ENCODE peak calls at places on chromosomes 5 and 9, in five cellular contexts. One of them, this sample, is unnamed.

GRCh38 chr5:166582416-166582815 is 1709.0 kb upstream of the WWC1 start:
- DNase-seq in IMR-90: no peak
- DNase-seq in A673: no peak
- DNase-seq in AG04450: no peak
- DNase-seq in transverse colon: no peak
- DNase-seq in this sample: no peak

GRCh38 chr9:86948153-86948929 is 1.0 kb upstream of the GAS1 start:
- DNase-seq in AG04450: peak
- DNase-seq in transverse colon: peak
- DNase-seq in A673: peak
- DNase-seq in IMR-90: peak
- DNase-seq in this sample: peak

GRCh38 chr9:129550199-129550839 is 70.6 kb downstream of the C9orf50 start:
- DNase-seq in A673: peak
- DNase-seq in transverse colon: peak
- DNase-seq in IMR-90: peak
- DNase-seq in AG04450: no peak
- DNase-seq in this sample: peak

GRCh38 chr9:16247188-16247875 is 623.1 kb downstream of the BNC2 start:
- DNase-seq in AG04450: no peak
- DNase-seq in A673: no peak
- DNase-seq in IMR-90: peak
- DNase-seq in transverse colon: no peak
- DNase-seq in this sample: peak

GRCh38 chr5:144230806-144231205 is 60.1 kb downstream of the KCTD16 start:
- DNase-seq in AG04450: no peak
- DNase-seq in A673: no peak
- DNase-seq in IMR-90: no peak
- DNase-seq in transverse colon: peak
- DNase-seq in this sample: no peak

GRCh38 chr5:35319231-35320002 is 89.1 kb upstream of the PRLR start:
- DNase-seq in IMR-90: peak
- DNase-seq in transverse colon: peak
- DNase-seq in AG04450: no peak
- DNase-seq in A673: peak
- DNase-seq in this sample: peak

GRCh38 chr9:22401671-22402070 is 45.0 kb upstream of the DMRTA1 start:
- DNase-seq in IMR-90: no peak
- DNase-seq in AG04450: no peak
- DNase-seq in transverse colon: no peak
- DNase-seq in A673: no peak
- DNase-seq in this sample: peak

GRCh38 chr9:6498982-6499381 is 86.0 kb downstream of the UHRF2 start:
- DNase-seq in IMR-90: peak
- DNase-seq in transverse colon: no peak
- DNase-seq in A673: no peak
- DNase-seq in AG04450: peak
- DNase-seq in this sample: peak

GRCh38 chr9:123326030-123326586 is 29.9 kb upstream of the CRB2 start:
- DNase-seq in transverse colon: no peak
- DNase-seq in AG04450: no peak
- DNase-seq in IMR-90: no peak
- DNase-seq in A673: no peak
- DNase-seq in this sample: no peak

GRCh38 chr9:126517751-126518261 is 95.9 kb upstream of the LMX1B start:
- DNase-seq in IMR-90: no peak
- DNase-seq in AG04450: no peak
- DNase-seq in transverse colon: no peak
- DNase-seq in A673: no peak
- DNase-seq in this sample: no peak

GRCh38 chr5:160118349-160119141 is 705 bp downstream of the PWWP2A start:
- DNase-seq in A673: peak
- DNase-seq in AG04450: no peak
- DNase-seq in IMR-90: no peak
- DNase-seq in transverse colon: peak
- DNase-seq in this sample: no peak

GRCh38 chr9:5446451-5447236 is 3.7 kb upstream of the CD274 start:
- DNase-seq in IMR-90: peak
- DNase-seq in AG04450: no peak
- DNase-seq in transverse colon: no peak
- DNase-seq in A673: no peak
- DNase-seq in this sample: no peak

GRCh38 chr9:113953541-113953940 is 77.4 kb downstream of the ZNF618 start:
- DNase-seq in IMR-90: peak
- DNase-seq in AG04450: no peak
- DNase-seq in transverse colon: no peak
- DNase-seq in A673: no peak
- DNase-seq in this sample: peak

GRCh38 chr5:138243794-138244193 is 30.6 kb downstream of the GFRA3 start:
- DNase-seq in A673: no peak
- DNase-seq in transverse colon: no peak
- DNase-seq in IMR-90: no peak
- DNase-seq in AG04450: no peak
- DNase-seq in this sample: no peak

GRCh38 chr5:177421046-177421798 is 5.3 kb upstream of the GRK6 start:
- DNase-seq in transverse colon: no peak
- DNase-seq in AG04450: no peak
- DNase-seq in A673: no peak
- DNase-seq in IMR-90: peak
- DNase-seq in this sample: no peak

GRCh38 chr9:87428659-87429058 is 69.0 kb upstream of the DAPK1 start:
- DNase-seq in A673: no peak
- DNase-seq in AG04450: no peak
- DNase-seq in transverse colon: no peak
- DNase-seq in IMR-90: no peak
- DNase-seq in this sample: no peak

GRCh38 chr9:121935744-121936143 is 157.4 kb downstream of the TTLL11 start:
- DNase-seq in transverse colon: no peak
- DNase-seq in IMR-90: no peak
- DNase-seq in A673: no peak
- DNase-seq in AG04450: no peak
- DNase-seq in this sample: no peak

GRCh38 chr5:3392306-3392939 is 203.2 kb upstream of the IRX1 start:
- DNase-seq in AG04450: no peak
- DNase-seq in IMR-90: no peak
- DNase-seq in transverse colon: no peak
- DNase-seq in A673: peak
- DNase-seq in this sample: no peak

DNA sequence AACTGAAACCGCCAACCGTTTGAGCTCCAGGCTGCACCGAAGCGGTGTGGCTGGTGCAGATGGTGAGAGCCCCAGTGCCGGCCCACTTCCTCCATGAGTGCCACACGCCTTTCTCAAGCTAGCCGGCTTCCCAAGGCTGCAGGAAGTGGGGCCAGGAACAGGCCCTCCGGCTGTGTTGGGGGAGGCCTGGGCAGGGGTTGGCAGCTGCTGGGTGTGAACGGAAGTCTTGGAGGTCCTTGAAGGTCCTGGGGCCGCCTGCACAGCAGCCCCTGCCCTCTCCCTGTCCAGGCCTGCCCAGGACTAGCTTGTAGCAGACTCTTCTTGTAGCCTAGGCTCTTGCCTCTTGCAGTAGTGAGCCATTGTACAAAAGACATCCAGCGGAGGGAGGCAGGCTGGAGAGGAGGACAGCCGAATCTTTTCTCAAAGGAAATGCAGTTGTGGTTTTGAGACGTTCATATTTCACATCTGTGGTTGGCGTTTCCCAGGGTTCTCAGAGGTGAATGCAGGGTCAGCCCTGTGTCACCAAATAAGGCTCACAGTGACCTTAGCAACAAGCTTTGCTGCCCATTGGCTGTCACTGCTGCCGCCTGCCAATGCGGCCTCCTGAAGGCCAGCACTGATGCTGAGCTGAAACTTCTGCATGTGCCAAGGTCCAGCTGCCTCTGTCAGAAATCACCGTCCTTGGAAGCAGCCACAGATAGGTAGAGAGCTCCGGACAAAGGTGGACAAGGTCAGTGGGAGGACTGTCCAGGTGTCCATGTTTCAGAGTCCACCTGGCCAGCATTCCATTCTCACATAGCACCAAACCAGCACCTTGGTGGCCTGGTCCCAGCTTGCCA is 23.9 kb downstream of the IRF1 start:
- DNase-seq in AG04450: no peak
- DNase-seq in transverse colon: peak
- DNase-seq in A673: no peak
- DNase-seq in IMR-90: peak
- DNase-seq in this sample: peak
- H3K4me3 ChIP-seq in AG04450: no peak
- H3K4me3 ChIP-seq in transverse colon: no peak
- H3K4me3 ChIP-seq in A673: no peak
- H3K4me3 ChIP-seq in IMR-90: no peak
- H3K4me3 ChIP-seq in this sample: no peak

GRCh38 chr5:133236541-133236951 is 184.7 kb downstream of the HSPA4 start:
- DNase-seq in IMR-90: no peak
- DNase-seq in A673: no peak
- DNase-seq in transverse colon: no peak
- DNase-seq in AG04450: no peak
- DNase-seq in this sample: no peak
- TF ChIP-seq CTCF in IMR-90: no peak
- TF ChIP-seq CTCF in A673: no peak
- TF ChIP-seq CTCF in transverse colon: no peak
- TF ChIP-seq CTCF in AG04450: no peak
- TF ChIP-seq CTCF in this sample: no peak

DNA sequence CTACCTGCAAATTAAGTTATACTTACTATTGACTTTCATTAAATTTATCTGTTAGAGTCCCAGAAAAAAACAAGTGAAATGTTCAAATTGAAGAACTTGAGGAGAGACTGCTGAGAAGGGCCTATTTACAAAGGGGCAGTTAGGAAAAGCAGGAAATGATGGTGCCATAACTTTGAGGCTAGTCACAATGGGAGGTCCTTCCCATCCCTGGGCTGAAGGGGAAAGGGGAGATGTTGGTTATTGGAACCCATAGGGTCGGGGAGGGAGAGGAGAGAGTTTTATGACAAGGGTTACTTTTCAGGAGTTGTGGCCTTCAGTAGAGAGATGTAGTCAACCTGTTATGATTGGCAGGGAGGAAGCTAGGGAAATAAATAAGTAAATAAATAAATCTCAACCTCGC is 169.1 kb downstream of the DMRT2 start:
- DNase-seq in AG04450: no peak
- DNase-seq in A673: no peak
- DNase-seq in transverse colon: no peak
- DNase-seq in IMR-90: peak
- DNase-seq in this sample: no peak
- H3K4me3 ChIP-seq in AG04450: no peak
- H3K4me3 ChIP-seq in A673: no peak
- H3K4me3 ChIP-seq in transverse colon: no peak
- H3K4me3 ChIP-seq in IMR-90: no peak
- H3K4me3 ChIP-seq in this sample: no peak

DNA sequence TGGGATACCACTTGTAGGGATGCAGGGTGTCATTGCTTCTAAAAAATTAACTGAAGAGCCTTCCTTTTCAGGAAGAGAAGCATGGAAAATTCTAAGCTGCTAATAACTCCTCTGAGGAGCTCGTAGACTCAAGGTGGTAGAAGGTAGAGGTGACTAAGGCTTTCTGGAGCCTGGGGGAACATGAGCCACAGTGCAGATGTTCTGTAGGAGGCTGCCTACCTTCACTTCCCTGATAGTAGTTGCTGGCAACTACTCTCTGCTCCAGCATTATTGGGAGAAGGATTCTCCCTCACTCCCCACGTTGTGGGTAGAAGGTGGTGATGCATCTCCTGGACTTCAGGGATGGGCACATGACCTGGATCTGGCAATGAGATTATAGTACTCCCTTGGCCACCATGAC is 86.7 kb upstream of the STARD4 start:
- DNase-seq in A673: no peak
- DNase-seq in transverse colon: no peak
- DNase-seq in IMR-90: no peak
- DNase-seq in AG04450: no peak
- DNase-seq in this sample: no peak
- TF ChIP-seq CTCF in A673: no peak
- TF ChIP-seq CTCF in transverse colon: no peak
- TF ChIP-seq CTCF in IMR-90: no peak
- TF ChIP-seq CTCF in AG04450: no peak
- TF ChIP-seq CTCF in this sample: no peak

GRCh38 chr5:30839956-30840355 is 353.5 kb upstream of the CDH6 start:
- DNase-seq in AG04450: no peak
- DNase-seq in transverse colon: no peak
- DNase-seq in A673: no peak
- DNase-seq in IMR-90: no peak
- DNase-seq in this sample: no peak

DNA sequence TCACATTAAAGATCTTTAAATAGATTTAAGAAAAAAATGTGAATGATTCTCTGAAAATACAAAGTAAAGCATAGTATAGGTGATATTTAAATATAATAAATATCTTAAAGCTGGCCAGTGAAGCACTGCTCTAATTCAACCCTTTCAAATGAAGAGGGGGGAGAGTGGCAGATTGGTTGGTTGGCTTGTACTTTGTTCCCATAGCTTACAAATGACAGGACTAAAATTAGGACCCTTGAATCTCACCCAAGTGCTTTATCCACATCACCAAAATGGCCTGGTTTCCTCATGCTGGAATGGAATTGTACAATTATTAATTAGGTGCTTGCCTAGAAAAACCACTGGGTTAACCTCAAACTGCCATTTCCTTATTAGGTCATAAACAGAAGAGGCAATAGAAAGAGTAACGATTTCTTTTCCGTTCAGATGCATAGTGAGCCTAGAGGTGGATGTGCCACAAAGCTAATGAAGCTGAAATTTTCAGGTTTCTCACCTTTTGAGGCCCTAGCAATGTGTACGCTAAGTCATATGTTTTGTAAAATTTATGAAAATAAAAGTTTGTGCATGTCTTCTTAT is 354.5 kb upstream of the CDH6 start:
- DNase-seq in A673: no peak
- DNase-seq in IMR-90: peak
- DNase-seq in transverse colon: no peak
- DNase-seq in AG04450: no peak
- DNase-seq in this sample: peak
- H3K4me3 ChIP-seq in A673: no peak
- H3K4me3 ChIP-seq in IMR-90: no peak
- H3K4me3 ChIP-seq in transverse colon: no peak
- H3K4me3 ChIP-seq in AG04450: no peak
- H3K4me3 ChIP-seq in this sample: no peak

GRCh38 chr9:134913713-134914500 is 3.8 kb downstream of the FCN1 start:
- DNase-seq in A673: no peak
- DNase-seq in IMR-90: no peak
- DNase-seq in AG04450: no peak
- DNase-seq in transverse colon: no peak
- DNase-seq in this sample: no peak
- TF ChIP-seq CTCF in A673: no peak
- TF ChIP-seq CTCF in IMR-90: no peak
- TF ChIP-seq CTCF in AG04450: no peak
- TF ChIP-seq CTCF in transverse colon: no peak
- TF ChIP-seq CTCF in this sample: no peak

DNA sequence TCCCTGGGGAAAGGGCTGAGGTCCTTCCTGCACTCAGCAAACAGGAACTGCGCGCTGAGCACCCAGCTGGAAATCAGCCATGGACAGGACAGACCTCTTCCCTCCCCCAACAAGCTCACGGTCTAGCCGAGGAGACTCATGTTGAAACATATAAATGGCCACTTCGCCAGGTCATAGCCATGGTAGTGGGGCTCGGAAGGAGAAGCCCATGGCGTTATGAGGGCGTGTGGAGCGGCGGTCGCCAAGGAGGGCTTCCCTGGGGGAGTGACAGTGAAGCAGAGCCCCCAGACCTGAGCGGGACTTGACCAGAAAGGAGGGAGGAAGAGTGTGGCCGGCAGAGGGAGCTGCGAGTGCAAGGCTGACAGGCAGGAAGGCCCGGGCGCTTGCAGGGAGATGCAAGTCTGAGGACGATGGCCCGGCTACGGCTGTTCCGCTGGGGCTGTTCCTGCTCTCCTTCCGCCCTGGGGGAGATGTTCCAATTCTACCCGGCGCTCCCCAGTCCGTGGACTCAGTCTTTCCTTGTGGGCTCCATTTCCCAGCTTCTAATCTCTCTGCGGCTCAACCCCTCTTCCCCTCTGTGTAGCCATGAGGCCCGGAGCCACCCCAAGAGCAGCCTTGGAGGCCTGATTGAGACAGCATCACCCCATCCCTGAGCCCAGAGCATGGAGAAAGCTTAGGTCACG is 43.9 kb upstream of the PRRC2B start:
- DNase-seq in IMR-90: peak
- DNase-seq in A673: peak
- DNase-seq in transverse colon: peak
- DNase-seq in AG04450: peak
- DNase-seq in this sample: peak
- H3K4me3 ChIP-seq in IMR-90: peak
- H3K4me3 ChIP-seq in A673: peak
- H3K4me3 ChIP-seq in transverse colon: no peak
- H3K4me3 ChIP-seq in AG04450: peak
- H3K4me3 ChIP-seq in this sample: peak